ENCODE peak calls at places on chromosomes 12 and 14, in six cellular contexts. O is fibroblast of the aortic adventitia, V is LoVo, I is NCI-H2029, C is posterior vena cava, G is HS-5. Z is an unnamed sample.

GRCh38 chr14:33915682-33916081 is 35.2 kb downstream of the EGLN3 start:
- DNase-seq in G (no peak), O (no peak), V (no peak), I (no peak), C (no peak), Z (no peak)

GRCh38 chr14:96178674-96179321 is 25.8 kb upstream of the BDKRB2 start:
- DNase-seq in C (peak; percentile 49), G (no peak), O (no peak), I (no peak), V (no peak), Z (no peak)

GRCh38 chr14:39847191-39847590 is 415.0 kb upstream of the FBXO33 start:
- DNase-seq in G (no peak), O (no peak), C (no peak), V (no peak), I (no peak), Z (no peak)

GRCh38 chr12:25497021-25497420 is 56.1 kb downstream of the LMNTD1 start:
- DNase-seq in O (peak; percentile 26), V (no peak), I (no peak), G (no peak), C (no peak), Z (no peak)

GRCh38 chr12:52036587-52037171 is 14.6 kb upstream of the NR4A1 start:
- DNase-seq in I (peak; percentile 72), V (peak; percentile 93), C (peak; percentile 96), G (no peak), O (peak; percentile 73), Z (peak; percentile 66)

GRCh38 chr12:123744836-123745235 is 17.3 kb upstream of the DNAH10 start:
- DNase-seq in I (no peak), G (no peak), O (no peak), V (no peak), C (no peak), Z (no peak)

GRCh38 chr14:104732931-104733681 is 9.1 kb downstream of the ADSS1 start:
- DNase-seq in G (no peak), C (no peak), V (no peak), O (no peak), I (no peak), Z (no peak)

GRCh38 chr12:106645074-106645421 is 62.2 kb downstream of the RFX4 start:
- DNase-seq in I (peak; percentile 75), G (no peak), V (peak; percentile 17), O (no peak), C (peak; percentile 83), Z (no peak)

GRCh38 chr12:39571351-39571750 is 48.3 kb downstream of the ABCD2 start:
- DNase-seq in C (no peak), G (no peak), I (no peak), V (no peak), O (no peak), Z (no peak)

GRCh38 chr14:61538464-61539022 is 156.8 kb upstream of the HIF1A start:
- DNase-seq in C (no peak), I (no peak), V (no peak), G (no peak), O (peak; percentile 57), Z (no peak)

GRCh38 chr12:65825323-65825572 is 965 bp downstream of the HMGA2 start:
- DNase-seq in C (no peak), I (no peak), G (no peak), V (no peak), O (no peak), Z (no peak)

GRCh38 chr12:128619263-128619662 is 204.5 kb downstream of the SLC15A4 start:
- DNase-seq in I (no peak), V (no peak), C (no peak), O (no peak), G (no peak), Z (no peak)

GRCh38 chr12:45336762-45337596 is 121.1 kb downstream of the ANO6 start:
- DNase-seq in I (no peak), G (peak; percentile 34), C (no peak), O (peak; percentile 82), V (no peak), Z (no peak)

GRCh38 chr12:53047221-53048032 is 2.4 kb upstream of the TNS2 start:
- DNase-seq in I (peak; percentile 66), G (no peak), V (peak; percentile 84), O (peak; percentile 79), C (peak; percentile 94), Z (peak; percentile 70)

GRCh38 chr12:80040075-80040738 is 59.1 kb upstream of the OTOGL start:
- DNase-seq in O (no peak), C (no peak), G (peak; percentile 58), V (no peak), I (no peak), Z (no peak)

GRCh38 chr14:67514650-67515385 is 18.3 kb upstream of the PLEKHH1 start:
- DNase-seq in I (no peak), V (peak; percentile 42), G (no peak), O (peak; percentile 40), C (no peak), Z (peak; percentile 42)

GRCh38 chr12:121905746-121906145 is 12.6 kb upstream of the CFAP251 start:
- DNase-seq in G (no peak), V (no peak), I (no peak), C (no peak), O (no peak), Z (no peak)

GRCh38 chr14:89936654-89937185 is 17.8 kb downstream of the EFCAB11 start:
- DNase-seq in C (no peak), I (no peak), G (no peak), V (no peak), O (no peak), Z (no peak)

GRCh38 chr12:110546339-110546738 is 36.8 kb downstream of the PPTC7 start:
- DNase-seq in V (peak; percentile 47), I (no peak), G (peak; percentile 93), C (no peak), O (peak; percentile 89), Z (no peak)

GRCh38 chr12:85358715-85359114 is 78.7 kb downstream of the ALX1 start:
- DNase-seq in C (no peak), O (no peak), G (no peak), V (no peak), I (no peak), Z (no peak)

GRCh38 chr12:132176920-132177551 is 32.8 kb downstream of the NOC4L start:
- DNase-seq in I (no peak), C (peak; percentile 70), V (no peak), O (no peak), G (no peak), Z (no peak)

GRCh38 chr12:25436206-25436912 is 116.7 kb downstream of the LMNTD1 start:
- DNase-seq in G (peak; percentile 59), O (peak; percentile 96), C (no peak), I (peak; percentile 47), V (peak; percentile 68), Z (peak; percentile 58)

GRCh38 chr14:29601559-29602109 is 326.0 kb downstream of the PRKD1 start:
- DNase-seq in G (peak; percentile 18), I (no peak), O (peak; percentile 12), C (no peak), V (no peak), Z (no peak)

GRCh38 chr14:60753264-60754126 is 18.9 kb downstream of the MNAT1 start:
- DNase-seq in O (no peak), G (no peak), C (no peak), V (no peak), I (no peak), Z (no peak)

GRCh38 chr14:99595524-99595923 is 8.5 kb downstream of the CCDC85C start:
- DNase-seq in O (no peak), C (no peak), G (no peak), V (no peak), I (no peak), Z (no peak)